ENCODE peak calls at places on chromosome 16, in four cellular contexts. Y, N, G and F are unnamed samples.

GRCh38 chr16:72400257-72401078 is 228.5 kb upstream of the PMFBP1 start:
- DNase-seq in Y (peak), N (peak), G (peak), F (peak)

GRCh38 chr16:80948886-80949502 is 57.7 kb downstream of the CMC2 start:
- DNase-seq in G (no peak), Y (peak), N (no peak), F (peak)

GRCh38 chr16:30637952-30638351 is 12.8 kb upstream of the PRR14 start:
- DNase-seq in N (peak), Y (peak), G (peak), F (peak)

GRCh38 chr16:81455720-81456494 is 11.3 kb downstream of the CMIP start:
- DNase-seq in G (no peak), N (no peak), Y (no peak), F (no peak)

GRCh38 chr16:21185659-21186325 is 25.6 kb downstream of the ZP2 start:
- DNase-seq in N (no peak), G (no peak), Y (no peak), F (no peak)

GRCh38 chr16:20763461-20764232 is at the start of gene ACSM3:
- DNase-seq in G (peak), N (peak), Y (peak), F (peak)

GRCh38 chr16:8929086-8929748 is 34.5 kb downstream of the USP7 start:
- DNase-seq in G (no peak), Y (no peak), N (no peak), F (no peak)

GRCh38 chr16:49436181-49436580 is 62.6 kb downstream of the C16orf78 start:
- DNase-seq in G (no peak), N (no peak), Y (no peak), F (no peak)

GRCh38 chr16:56932588-56933265 is 785 bp downstream of the HERPUD1 start:
- DNase-seq in Y (peak), G (peak), N (peak), F (peak)

DNA sequence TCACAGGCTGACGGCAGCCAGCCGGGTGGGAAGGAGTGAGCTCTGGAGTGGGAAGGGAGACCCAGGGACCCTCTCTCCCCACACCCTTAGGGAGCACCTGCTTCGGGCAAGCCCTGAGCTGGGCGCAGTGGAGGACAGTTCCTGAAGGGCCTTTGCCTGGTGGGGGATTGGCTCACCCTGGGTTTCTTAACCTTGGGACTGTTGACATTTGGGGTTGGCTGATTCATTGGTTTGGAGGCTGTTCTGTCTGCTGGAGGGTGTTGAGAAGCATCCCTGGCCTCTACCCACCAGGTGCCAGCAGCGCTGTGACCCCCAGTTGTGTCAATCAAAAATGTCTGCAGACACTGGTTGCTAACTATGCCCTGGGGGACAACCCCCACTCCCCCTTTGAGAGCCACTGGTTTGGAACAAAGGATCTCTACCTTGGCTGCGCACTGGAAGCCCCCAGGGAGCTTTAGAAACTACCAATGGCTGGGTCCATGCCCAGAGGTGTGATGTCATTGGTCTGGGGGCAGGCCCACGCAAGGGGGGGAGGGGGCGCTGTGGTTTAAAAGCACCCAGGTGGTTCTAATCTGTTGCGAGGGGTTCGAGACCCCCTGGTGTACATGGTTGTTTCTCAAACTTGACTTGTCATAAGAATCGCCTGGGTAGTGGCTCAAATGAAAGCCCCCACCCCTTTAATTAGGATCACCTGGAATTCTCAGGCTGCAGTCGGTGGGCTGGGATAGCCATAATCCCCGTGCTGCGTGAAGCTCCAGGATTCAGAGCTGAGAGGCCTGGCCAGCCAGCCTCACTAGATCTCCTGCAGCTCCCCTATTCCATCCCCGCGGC is 151.9 kb upstream of the GSE1 start:
- DNase-seq in Y (peak), G (peak), N (no peak), F (peak)
- H3K4me2 ChIP-seq in Y (peak), G (peak), N (no peak), F (peak)

GRCh38 chr16:3792472-3793012 is 75.2 kb upstream of the TRAP1 start:
- DNase-seq in Y (no peak), G (no peak), N (no peak), F (no peak)
- H2AFZ ChIP-seq in Y (no peak), G (no peak), N (no peak), F (no peak)

GRCh38 chr16:53507464-53508180 is 4.6 kb upstream of the AKTIP start:
- DNase-seq in N (no peak), G (no peak), Y (no peak), F (peak)
- H3K4me2 ChIP-seq in N (no peak), G (no peak), Y (no peak), F (no peak)

GRCh38 chr16:84583995-84584394 is 33.9 kb downstream of the COTL1 start:
- DNase-seq in G (no peak), N (no peak), Y (no peak), F (no peak)
- H2AFZ ChIP-seq in G (no peak), N (no peak), Y (no peak), F (no peak)

GRCh38 chr16:47644166-47644565 is 183.0 kb downstream of the PHKB start:
- DNase-seq in N (no peak), Y (no peak), G (peak), F (no peak)
- H3K4me2 ChIP-seq in N (no peak), Y (no peak), G (no peak), F (no peak)

GRCh38 chr16:73840710-73841109 is 455.9 kb upstream of the PSMD7 start:
- DNase-seq in N (no peak), G (no peak), Y (no peak), F (no peak)
- H2AFZ ChIP-seq in N (no peak), G (no peak), Y (no peak), F (no peak)

DNA sequence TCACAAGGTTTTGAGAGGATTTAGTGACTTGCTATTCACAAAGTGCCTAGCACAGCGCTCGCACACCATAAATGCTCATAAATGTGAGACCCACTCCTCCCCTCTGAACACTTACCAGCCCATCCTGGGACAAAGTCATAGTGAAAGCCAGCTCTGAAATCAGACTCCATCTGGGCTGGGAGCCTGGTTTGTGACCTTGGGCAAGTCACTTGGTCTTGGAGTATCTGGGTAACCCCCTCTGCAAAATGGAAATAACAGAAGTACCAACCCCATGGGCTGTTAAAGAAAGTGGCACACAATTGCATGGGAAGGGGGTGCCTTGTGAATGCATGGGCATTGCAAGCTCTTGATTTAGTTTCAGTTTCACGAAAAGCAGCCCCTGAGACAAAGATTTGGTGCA is 104.7 kb upstream of the CDH5 start:
- DNase-seq in G (no peak), N (peak), Y (no peak), F (no peak)
- H3K4me2 ChIP-seq in G (no peak), N (no peak), Y (no peak), F (no peak)

GRCh38 chr16:17329412-17329811 is 141.3 kb downstream of the XYLT1 start:
- DNase-seq in G (no peak), N (no peak), Y (no peak), F (no peak)
- H2AFZ ChIP-seq in G (no peak), N (no peak), Y (no peak), F (no peak)